ENCODE peak calls at places on chromosomes 6 and 20, in seven cellular contexts. One of them, this sample, is unnamed.

GRCh38 chr6:135503703-135504475 is 6.3 kb upstream of the AHI1 start:
- DNase-seq in fibroblast of pulmonary artery: no peak
- DNase-seq in WTC11: no peak
- DNase-seq in effector memory CD8-positive, alpha-beta T cell: no peak
- DNase-seq in stimulated activated CD8-positive, alpha-beta memory T cell treated with anti-CD3 and anti-CD28 coated beads, Interleukin-4, amount 100 ng/mL, for 1 hour: no peak
- DNase-seq in T-helper 1 cell: no peak
- DNase-seq in naive B cell: no peak
- DNase-seq in this sample: peak

GRCh38 chr6:56891754-56892153 is 63.2 kb upstream of the BEND6 start:
- DNase-seq in fibroblast of pulmonary artery: no peak
- DNase-seq in WTC11: no peak
- DNase-seq in effector memory CD8-positive, alpha-beta T cell: no peak
- DNase-seq in stimulated activated CD8-positive, alpha-beta memory T cell treated with anti-CD3 and anti-CD28 coated beads, Interleukin-4, amount 100 ng/mL, for 1 hour: no peak
- DNase-seq in T-helper 1 cell: no peak
- DNase-seq in naive B cell: no peak
- DNase-seq in this sample: peak

GRCh38 chr6:79801362-79801761 is 146.0 kb downstream of the ELOVL4 start:
- DNase-seq in fibroblast of pulmonary artery: no peak
- DNase-seq in WTC11: no peak
- DNase-seq in effector memory CD8-positive, alpha-beta T cell: no peak
- DNase-seq in stimulated activated CD8-positive, alpha-beta memory T cell treated with anti-CD3 and anti-CD28 coated beads, Interleukin-4, amount 100 ng/mL, for 1 hour: no peak
- DNase-seq in T-helper 1 cell: no peak
- DNase-seq in naive B cell: no peak
- DNase-seq in this sample: no peak

GRCh38 chr6:109428889-109429477 is 11.4 kb downstream of the PPIL6 start:
- DNase-seq in fibroblast of pulmonary artery: peak
- DNase-seq in WTC11: no peak
- DNase-seq in effector memory CD8-positive, alpha-beta T cell: no peak
- DNase-seq in stimulated activated CD8-positive, alpha-beta memory T cell treated with anti-CD3 and anti-CD28 coated beads, Interleukin-4, amount 100 ng/mL, for 1 hour: no peak
- DNase-seq in T-helper 1 cell: no peak
- DNase-seq in naive B cell: no peak
- DNase-seq in this sample: no peak

GRCh38 chr6:139829557-139829956 is 455.1 kb upstream of the CITED2 start:
- DNase-seq in fibroblast of pulmonary artery: no peak
- DNase-seq in WTC11: no peak
- DNase-seq in effector memory CD8-positive, alpha-beta T cell: no peak
- DNase-seq in stimulated activated CD8-positive, alpha-beta memory T cell treated with anti-CD3 and anti-CD28 coated beads, Interleukin-4, amount 100 ng/mL, for 1 hour: no peak
- DNase-seq in T-helper 1 cell: no peak
- DNase-seq in naive B cell: no peak
- DNase-seq in this sample: no peak

GRCh38 chr6:117167520-117168271 is 97.7 kb upstream of the VGLL2 start:
- DNase-seq in fibroblast of pulmonary artery: no peak
- DNase-seq in WTC11: peak
- DNase-seq in effector memory CD8-positive, alpha-beta T cell: no peak
- DNase-seq in stimulated activated CD8-positive, alpha-beta memory T cell treated with anti-CD3 and anti-CD28 coated beads, Interleukin-4, amount 100 ng/mL, for 1 hour: no peak
- DNase-seq in T-helper 1 cell: no peak
- DNase-seq in naive B cell: no peak
- DNase-seq in this sample: peak

GRCh38 chr6:30394139-30394538 is 49.2 kb downstream of the RPP21 start:
- DNase-seq in fibroblast of pulmonary artery: no peak
- DNase-seq in WTC11: no peak
- DNase-seq in effector memory CD8-positive, alpha-beta T cell: no peak
- DNase-seq in stimulated activated CD8-positive, alpha-beta memory T cell treated with anti-CD3 and anti-CD28 coated beads, Interleukin-4, amount 100 ng/mL, for 1 hour: no peak
- DNase-seq in T-helper 1 cell: no peak
- DNase-seq in naive B cell: no peak
- DNase-seq in this sample: no peak

GRCh38 chr6:35213161-35213823 is 464 bp upstream of the SCUBE3 start:
- DNase-seq in fibroblast of pulmonary artery: no peak
- DNase-seq in WTC11: peak
- DNase-seq in effector memory CD8-positive, alpha-beta T cell: no peak
- DNase-seq in stimulated activated CD8-positive, alpha-beta memory T cell treated with anti-CD3 and anti-CD28 coated beads, Interleukin-4, amount 100 ng/mL, for 1 hour: no peak
- DNase-seq in T-helper 1 cell: no peak
- DNase-seq in naive B cell: no peak
- DNase-seq in this sample: peak

GRCh38 chr20:57180954-57181353 is 85.5 kb downstream of the BMP7 start:
- DNase-seq in fibroblast of pulmonary artery: no peak
- DNase-seq in WTC11: no peak
- DNase-seq in effector memory CD8-positive, alpha-beta T cell: no peak
- DNase-seq in stimulated activated CD8-positive, alpha-beta memory T cell treated with anti-CD3 and anti-CD28 coated beads, Interleukin-4, amount 100 ng/mL, for 1 hour: no peak
- DNase-seq in T-helper 1 cell: no peak
- DNase-seq in naive B cell: no peak
- DNase-seq in this sample: no peak

GRCh38 chr6:36126553-36127458 is 3.5 kb upstream of the MAPK13 start:
- DNase-seq in fibroblast of pulmonary artery: peak
- DNase-seq in WTC11: no peak
- DNase-seq in effector memory CD8-positive, alpha-beta T cell: no peak
- DNase-seq in stimulated activated CD8-positive, alpha-beta memory T cell treated with anti-CD3 and anti-CD28 coated beads, Interleukin-4, amount 100 ng/mL, for 1 hour: no peak
- DNase-seq in T-helper 1 cell: no peak
- DNase-seq in naive B cell: no peak
- DNase-seq in this sample: no peak

GRCh38 chr6:149013932-149014331 is 267.1 kb downstream of the UST start:
- DNase-seq in fibroblast of pulmonary artery: no peak
- DNase-seq in WTC11: no peak
- DNase-seq in effector memory CD8-positive, alpha-beta T cell: no peak
- DNase-seq in stimulated activated CD8-positive, alpha-beta memory T cell treated with anti-CD3 and anti-CD28 coated beads, Interleukin-4, amount 100 ng/mL, for 1 hour: no peak
- DNase-seq in T-helper 1 cell: no peak
- DNase-seq in naive B cell: no peak
- DNase-seq in this sample: no peak

GRCh38 chr6:54646551-54647300 is 199.8 kb upstream of the FAM83B start:
- DNase-seq in fibroblast of pulmonary artery: peak
- DNase-seq in WTC11: no peak
- DNase-seq in effector memory CD8-positive, alpha-beta T cell: no peak
- DNase-seq in stimulated activated CD8-positive, alpha-beta memory T cell treated with anti-CD3 and anti-CD28 coated beads, Interleukin-4, amount 100 ng/mL, for 1 hour: no peak
- DNase-seq in T-helper 1 cell: no peak
- DNase-seq in naive B cell: no peak
- DNase-seq in this sample: no peak

GRCh38 chr20:43799150-43799711 is 72.4 kb upstream of the GTSF1L start:
- DNase-seq in fibroblast of pulmonary artery: peak
- DNase-seq in WTC11: no peak
- DNase-seq in effector memory CD8-positive, alpha-beta T cell: no peak
- DNase-seq in stimulated activated CD8-positive, alpha-beta memory T cell treated with anti-CD3 and anti-CD28 coated beads, Interleukin-4, amount 100 ng/mL, for 1 hour: no peak
- DNase-seq in T-helper 1 cell: no peak
- DNase-seq in naive B cell: no peak
- DNase-seq in this sample: no peak

GRCh38 chr20:41159547-41159946 is 22.2 kb downstream of the PLCG1 start:
- DNase-seq in fibroblast of pulmonary artery: no peak
- DNase-seq in WTC11: no peak
- DNase-seq in effector memory CD8-positive, alpha-beta T cell: no peak
- DNase-seq in stimulated activated CD8-positive, alpha-beta memory T cell treated with anti-CD3 and anti-CD28 coated beads, Interleukin-4, amount 100 ng/mL, for 1 hour: no peak
- DNase-seq in T-helper 1 cell: no peak
- DNase-seq in naive B cell: no peak
- DNase-seq in this sample: no peak

GRCh38 chr6:14278000-14278399 is 160.4 kb downstream of the CD83 start:
- DNase-seq in fibroblast of pulmonary artery: no peak
- DNase-seq in WTC11: no peak
- DNase-seq in effector memory CD8-positive, alpha-beta T cell: no peak
- DNase-seq in stimulated activated CD8-positive, alpha-beta memory T cell treated with anti-CD3 and anti-CD28 coated beads, Interleukin-4, amount 100 ng/mL, for 1 hour: no peak
- DNase-seq in T-helper 1 cell: no peak
- DNase-seq in naive B cell: no peak
- DNase-seq in this sample: no peak

GRCh38 chr20:10626896-10627295 is 46.9 kb downstream of the JAG1 start:
- DNase-seq in fibroblast of pulmonary artery: peak
- DNase-seq in WTC11: no peak
- DNase-seq in effector memory CD8-positive, alpha-beta T cell: no peak
- DNase-seq in stimulated activated CD8-positive, alpha-beta memory T cell treated with anti-CD3 and anti-CD28 coated beads, Interleukin-4, amount 100 ng/mL, for 1 hour: no peak
- DNase-seq in T-helper 1 cell: no peak
- DNase-seq in naive B cell: no peak
- DNase-seq in this sample: no peak

GRCh38 chr6:128723667-128724066 is 159.3 kb upstream of the LAMA2 start:
- DNase-seq in fibroblast of pulmonary artery: no peak
- DNase-seq in WTC11: no peak
- DNase-seq in effector memory CD8-positive, alpha-beta T cell: no peak
- DNase-seq in stimulated activated CD8-positive, alpha-beta memory T cell treated with anti-CD3 and anti-CD28 coated beads, Interleukin-4, amount 100 ng/mL, for 1 hour: no peak
- DNase-seq in T-helper 1 cell: no peak
- DNase-seq in naive B cell: no peak
- DNase-seq in this sample: no peak

GRCh38 chr6:116088946-116089345 is 11.7 kb upstream of the NT5DC1 start:
- DNase-seq in fibroblast of pulmonary artery: no peak
- DNase-seq in WTC11: no peak
- DNase-seq in effector memory CD8-positive, alpha-beta T cell: no peak
- DNase-seq in stimulated activated CD8-positive, alpha-beta memory T cell treated with anti-CD3 and anti-CD28 coated beads, Interleukin-4, amount 100 ng/mL, for 1 hour: no peak
- DNase-seq in T-helper 1 cell: no peak
- DNase-seq in naive B cell: no peak
- DNase-seq in this sample: no peak

GRCh38 chr6:116483616-116484015 is 22.4 kb downstream of the CALHM6 start:
- DNase-seq in fibroblast of pulmonary artery: no peak
- DNase-seq in WTC11: no peak
- DNase-seq in effector memory CD8-positive, alpha-beta T cell: no peak
- DNase-seq in stimulated activated CD8-positive, alpha-beta memory T cell treated with anti-CD3 and anti-CD28 coated beads, Interleukin-4, amount 100 ng/mL, for 1 hour: no peak
- DNase-seq in T-helper 1 cell: no peak
- DNase-seq in naive B cell: no peak
- DNase-seq in this sample: no peak

GRCh38 chr20:4795394-4795793 is 73.7 kb downstream of the PRND start:
- DNase-seq in fibroblast of pulmonary artery: peak
- DNase-seq in WTC11: no peak
- DNase-seq in effector memory CD8-positive, alpha-beta T cell: no peak
- DNase-seq in stimulated activated CD8-positive, alpha-beta memory T cell treated with anti-CD3 and anti-CD28 coated beads, Interleukin-4, amount 100 ng/mL, for 1 hour: no peak
- DNase-seq in T-helper 1 cell: no peak
- DNase-seq in naive B cell: no peak
- DNase-seq in this sample: no peak

GRCh38 chr6:392441-393390 is 1.2 kb downstream of the IRF4 start:
- DNase-seq in fibroblast of pulmonary artery: no peak
- DNase-seq in WTC11: peak
- DNase-seq in effector memory CD8-positive, alpha-beta T cell: no peak
- DNase-seq in stimulated activated CD8-positive, alpha-beta memory T cell treated with anti-CD3 and anti-CD28 coated beads, Interleukin-4, amount 100 ng/mL, for 1 hour: no peak
- DNase-seq in T-helper 1 cell: no peak
- DNase-seq in naive B cell: no peak
- DNase-seq in this sample: peak

GRCh38 chr6:2980465-2980855 is 9.1 kb upstream of the SERPINB6 start:
- DNase-seq in fibroblast of pulmonary artery: no peak
- DNase-seq in WTC11: no peak
- DNase-seq in effector memory CD8-positive, alpha-beta T cell: no peak
- DNase-seq in stimulated activated CD8-positive, alpha-beta memory T cell treated with anti-CD3 and anti-CD28 coated beads, Interleukin-4, amount 100 ng/mL, for 1 hour: no peak
- DNase-seq in T-helper 1 cell: no peak
- DNase-seq in naive B cell: no peak
- DNase-seq in this sample: no peak

GRCh38 chr6:167453082-167453446 is 128.2 kb downstream of the TTLL2 start:
- DNase-seq in fibroblast of pulmonary artery: no peak
- DNase-seq in WTC11: no peak
- DNase-seq in effector memory CD8-positive, alpha-beta T cell: no peak
- DNase-seq in stimulated activated CD8-positive, alpha-beta memory T cell treated with anti-CD3 and anti-CD28 coated beads, Interleukin-4, amount 100 ng/mL, for 1 hour: no peak
- DNase-seq in T-helper 1 cell: no peak
- DNase-seq in naive B cell: no peak
- DNase-seq in this sample: no peak

GRCh38 chr6:55208469-55208868 is 34.2 kb downstream of the HCRTR2 start:
- DNase-seq in fibroblast of pulmonary artery: no peak
- DNase-seq in WTC11: no peak
- DNase-seq in effector memory CD8-positive, alpha-beta T cell: no peak
- DNase-seq in stimulated activated CD8-positive, alpha-beta memory T cell treated with anti-CD3 and anti-CD28 coated beads, Interleukin-4, amount 100 ng/mL, for 1 hour: no peak
- DNase-seq in T-helper 1 cell: no peak
- DNase-seq in naive B cell: no peak
- DNase-seq in this sample: no peak

GRCh38 chr20:57413990-57414389 is 22.8 kb downstream of the RBM38 start:
- DNase-seq in fibroblast of pulmonary artery: no peak
- DNase-seq in WTC11: no peak
- DNase-seq in effector memory CD8-positive, alpha-beta T cell: no peak
- DNase-seq in stimulated activated CD8-positive, alpha-beta memory T cell treated with anti-CD3 and anti-CD28 coated beads, Interleukin-4, amount 100 ng/mL, for 1 hour: no peak
- DNase-seq in T-helper 1 cell: no peak
- DNase-seq in naive B cell: no peak
- DNase-seq in this sample: no peak

GRCh38 chr20:53032021-53033001 is 60.2 kb downstream of the TSHZ2 start:
- DNase-seq in fibroblast of pulmonary artery: peak
- DNase-seq in WTC11: no peak
- DNase-seq in effector memory CD8-positive, alpha-beta T cell: no peak
- DNase-seq in stimulated activated CD8-positive, alpha-beta memory T cell treated with anti-CD3 and anti-CD28 coated beads, Interleukin-4, amount 100 ng/mL, for 1 hour: no peak
- DNase-seq in T-helper 1 cell: no peak
- DNase-seq in naive B cell: no peak
- DNase-seq in this sample: no peak

GRCh38 chr6:83053678-83054077 is 12.0 kb downstream of the UBE3D start:
- DNase-seq in fibroblast of pulmonary artery: no peak
- DNase-seq in WTC11: no peak
- DNase-seq in effector memory CD8-positive, alpha-beta T cell: no peak
- DNase-seq in stimulated activated CD8-positive, alpha-beta memory T cell treated with anti-CD3 and anti-CD28 coated beads, Interleukin-4, amount 100 ng/mL, for 1 hour: no peak
- DNase-seq in T-helper 1 cell: no peak
- DNase-seq in naive B cell: no peak
- DNase-seq in this sample: no peak

GRCh38 chr20:51514252-51514651 is 28.3 kb downstream of the NFATC2 start:
- DNase-seq in fibroblast of pulmonary artery: no peak
- DNase-seq in WTC11: no peak
- DNase-seq in effector memory CD8-positive, alpha-beta T cell: no peak
- DNase-seq in stimulated activated CD8-positive, alpha-beta memory T cell treated with anti-CD3 and anti-CD28 coated beads, Interleukin-4, amount 100 ng/mL, for 1 hour: no peak
- DNase-seq in T-helper 1 cell: no peak
- DNase-seq in naive B cell: no peak
- DNase-seq in this sample: no peak

GRCh38 chr6:45192556-45192955 is 135.6 kb upstream of the RUNX2 start:
- DNase-seq in fibroblast of pulmonary artery: no peak
- DNase-seq in WTC11: no peak
- DNase-seq in effector memory CD8-positive, alpha-beta T cell: no peak
- DNase-seq in stimulated activated CD8-positive, alpha-beta memory T cell treated with anti-CD3 and anti-CD28 coated beads, Interleukin-4, amount 100 ng/mL, for 1 hour: no peak
- DNase-seq in T-helper 1 cell: no peak
- DNase-seq in naive B cell: no peak
- DNase-seq in this sample: no peak

GRCh38 chr6:137303436-137303835 is 84.3 kb upstream of the IFNGR1 start:
- DNase-seq in fibroblast of pulmonary artery: no peak
- DNase-seq in WTC11: no peak
- DNase-seq in effector memory CD8-positive, alpha-beta T cell: no peak
- DNase-seq in stimulated activated CD8-positive, alpha-beta memory T cell treated with anti-CD3 and anti-CD28 coated beads, Interleukin-4, amount 100 ng/mL, for 1 hour: no peak
- DNase-seq in T-helper 1 cell: no peak
- DNase-seq in naive B cell: no peak
- DNase-seq in this sample: no peak

GRCh38 chr6:170075659-170076223 is 215.1 kb downstream of the DLL1 start:
- DNase-seq in fibroblast of pulmonary artery: no peak
- DNase-seq in WTC11: no peak
- DNase-seq in effector memory CD8-positive, alpha-beta T cell: no peak
- DNase-seq in stimulated activated CD8-positive, alpha-beta memory T cell treated with anti-CD3 and anti-CD28 coated beads, Interleukin-4, amount 100 ng/mL, for 1 hour: no peak
- DNase-seq in T-helper 1 cell: peak
- DNase-seq in naive B cell: no peak
- DNase-seq in this sample: no peak

GRCh38 chr6:136607932-136608772 is 57.9 kb upstream of the MAP7 start:
- DNase-seq in fibroblast of pulmonary artery: peak
- DNase-seq in WTC11: peak
- DNase-seq in effector memory CD8-positive, alpha-beta T cell: peak
- DNase-seq in stimulated activated CD8-positive, alpha-beta memory T cell treated with anti-CD3 and anti-CD28 coated beads, Interleukin-4, amount 100 ng/mL, for 1 hour: peak
- DNase-seq in T-helper 1 cell: peak
- DNase-seq in naive B cell: peak
- DNase-seq in this sample: peak

GRCh38 chr6:40634429-40634828 is 47.3 kb upstream of the LRFN2 start:
- DNase-seq in fibroblast of pulmonary artery: no peak
- DNase-seq in WTC11: no peak
- DNase-seq in effector memory CD8-positive, alpha-beta T cell: no peak
- DNase-seq in stimulated activated CD8-positive, alpha-beta memory T cell treated with anti-CD3 and anti-CD28 coated beads, Interleukin-4, amount 100 ng/mL, for 1 hour: no peak
- DNase-seq in T-helper 1 cell: no peak
- DNase-seq in naive B cell: no peak
- DNase-seq in this sample: no peak

GRCh38 chr6:149347067-149347466 is 29.6 kb downstream of the TAB2 start:
- DNase-seq in fibroblast of pulmonary artery: no peak
- DNase-seq in WTC11: no peak
- DNase-seq in effector memory CD8-positive, alpha-beta T cell: no peak
- DNase-seq in stimulated activated CD8-positive, alpha-beta memory T cell treated with anti-CD3 and anti-CD28 coated beads, Interleukin-4, amount 100 ng/mL, for 1 hour: no peak
- DNase-seq in T-helper 1 cell: no peak
- DNase-seq in naive B cell: no peak
- DNase-seq in this sample: no peak

GRCh38 chr6:26198626-26199056 is 111.4 kb downstream of the HFE start:
- DNase-seq in fibroblast of pulmonary artery: no peak
- DNase-seq in WTC11: no peak
- DNase-seq in effector memory CD8-positive, alpha-beta T cell: no peak
- DNase-seq in stimulated activated CD8-positive, alpha-beta memory T cell treated with anti-CD3 and anti-CD28 coated beads, Interleukin-4, amount 100 ng/mL, for 1 hour: no peak
- DNase-seq in T-helper 1 cell: no peak
- DNase-seq in naive B cell: no peak
- DNase-seq in this sample: no peak

GRCh38 chr6:137904822-137905617 is 38.0 kb downstream of the TNFAIP3 start:
- DNase-seq in fibroblast of pulmonary artery: no peak
- DNase-seq in WTC11: no peak
- DNase-seq in effector memory CD8-positive, alpha-beta T cell: no peak
- DNase-seq in stimulated activated CD8-positive, alpha-beta memory T cell treated with anti-CD3 and anti-CD28 coated beads, Interleukin-4, amount 100 ng/mL, for 1 hour: no peak
- DNase-seq in T-helper 1 cell: no peak
- DNase-seq in naive B cell: no peak
- DNase-seq in this sample: no peak

GRCh38 chr6:128336436-128337095 is 183.8 kb downstream of the PTPRK start:
- DNase-seq in fibroblast of pulmonary artery: peak
- DNase-seq in WTC11: no peak
- DNase-seq in effector memory CD8-positive, alpha-beta T cell: no peak
- DNase-seq in stimulated activated CD8-positive, alpha-beta memory T cell treated with anti-CD3 and anti-CD28 coated beads, Interleukin-4, amount 100 ng/mL, for 1 hour: no peak
- DNase-seq in T-helper 1 cell: no peak
- DNase-seq in naive B cell: no peak
- DNase-seq in this sample: no peak

This sample was measured in neural progenitor cell.